ENCODE peak calls at places on chromosomes 12 and 14, in seven cellular contexts. T is heart right ventricle; L is stimulated activated CD8-positive, alpha-beta memory T cell treated with anti-CD3 and anti-CD28 coated beads, Interleukin-4, amount 100 ng/mL, for 4 hours; I is activated CD8-positive, alpha-beta memory T cell treated with anti-CD3 and anti-CD28 coated beads for 4 hours; S is NCI-H460; M is coronary artery; B is dorsolateral prefrontal cortex. W is an unnamed sample.

GRCh38 chr14:54632452-54632851 is 65.5 kb downstream of the SAMD4A start:
- DNase-seq in T (no peak), B (no peak), M (no peak), S (no peak), I (no peak), L (no peak), W (no peak)

GRCh38 chr12:89280833-89281533 is 71.3 kb downstream of the DUSP6 start:
- DNase-seq in S (no peak), L (no peak), I (no peak), M (no peak), B (no peak), T (peak), W (peak)

GRCh38 chr12:129873458-129873857 is 30.4 kb downstream of the TMEM132D start:
- DNase-seq in S (no peak), T (no peak), I (no peak), B (no peak), M (no peak), L (no peak), W (no peak)

GRCh38 chr14:34794217-34794616 is 79.8 kb upstream of the CFL2 start:
- DNase-seq in T (no peak), M (no peak), I (no peak), L (no peak), B (no peak), S (no peak), W (no peak)

GRCh38 chr12:74021937-74022336 is 515.7 kb upstream of the ATXN7L3B start:
- DNase-seq in B (peak), T (peak), M (no peak), S (peak), I (no peak), L (no peak), W (peak)

GRCh38 chr12:46786774-46787173 is 39.0 kb downstream of the SLC38A4 start:
- DNase-seq in B (no peak), I (no peak), L (no peak), S (peak), T (no peak), M (no peak), W (no peak)

GRCh38 chr14:88468396-88468795 is 82.9 kb downstream of the SPATA7 start:
- DNase-seq in T (no peak), I (no peak), L (no peak), M (no peak), S (no peak), B (no peak), W (no peak)

GRCh38 chr14:68460541-68460940 is 332.3 kb downstream of the ZFP36L1 start:
- DNase-seq in S (no peak), T (no peak), I (no peak), M (no peak), B (no peak), L (no peak), W (no peak)

GRCh38 chr12:75706786-75707605 is 195.6 kb upstream of the KRR1 start:
- DNase-seq in S (no peak), M (no peak), B (no peak), T (no peak), L (no peak), I (no peak), W (peak)

GRCh38 chr14:94689985-94690400 is 77.8 kb downstream of the SERPINA3 start:
- DNase-seq in I (no peak), T (no peak), M (no peak), B (no peak), S (no peak), L (no peak), W (no peak)

GRCh38 chr12:109855377-109855776 is 22.2 kb upstream of the TRPV4 start:
- DNase-seq in M (no peak), S (no peak), T (no peak), B (no peak), I (no peak), L (no peak), W (no peak)

GRCh38 chr14:81819344-81819743 is 285.7 kb upstream of the SEL1L start:
- DNase-seq in L (no peak), B (no peak), T (no peak), I (no peak), S (no peak), M (no peak), W (no peak)

GRCh38 chr12:113161415-113162016 is 12.0 kb downstream of the CFAP73 start:
- DNase-seq in I (no peak), L (no peak), S (no peak), M (no peak), T (no peak), B (peak), W (peak)

GRCh38 chr12:57190821-57191220 is 25.8 kb upstream of the NXPH4 start:
- DNase-seq in I (no peak), L (no peak), S (no peak), T (no peak), B (no peak), M (no peak), W (no peak)

GRCh38 chr12:62215506-62215905 is 44.7 kb upstream of the USP15 start:
- DNase-seq in T (no peak), I (no peak), S (no peak), M (no peak), L (no peak), B (no peak), W (no peak)

GRCh38 chr12:87596636-87597035 is 432.6 kb downstream of the C12orf50 start:
- DNase-seq in T (no peak), S (no peak), B (no peak), M (no peak), I (no peak), L (no peak), W (no peak)

GRCh38 chr14:63735720-63736119 is 7.9 kb upstream of the SGPP1 start:
- DNase-seq in B (no peak), T (no peak), I (no peak), L (no peak), S (no peak), M (no peak), W (no peak)

GRCh38 chr12:122203301-122203967 is at the start of gene B3GNT4:
- DNase-seq in B (peak), M (no peak), T (peak), I (peak), S (peak), L (peak), W (no peak)

W was measured in NAMALWA.